ENCODE peak calls at places on chromosomes 5 and 9, in seven cellular contexts. O, Y, V, J, C, P and F are unnamed samples.

GRCh38 chr5:54758038-54758437 is 227.4 kb downstream of the ESM1 start:
- DNase-seq in O (no peak), Y (no peak), V (no peak), J (no peak), C (no peak), P (no peak), F (peak)

GRCh38 chr5:76337949-76338589 is 65.0 kb upstream of the IQGAP2 start:
- DNase-seq in O (peak), Y (peak), V (peak), J (peak), C (peak), P (peak), F (peak)

GRCh38 chr5:172674155-172674554 is 33.1 kb downstream of the NEURL1B start:
- DNase-seq in O (no peak), Y (no peak), V (no peak), J (no peak), C (no peak), P (no peak), F (no peak)

GRCh38 chr9:132365986-132366385 is 11.2 kb upstream of the SETX start:
- DNase-seq in O (no peak), Y (no peak), V (no peak), J (no peak), C (no peak), P (no peak), F (no peak)

GRCh38 chr5:122839731-122840130 is 5.7 kb upstream of the SNX24 start:
- DNase-seq in O (no peak), Y (no peak), V (no peak), J (no peak), C (no peak), P (no peak), F (no peak)

GRCh38 chr9:68869020-68869419 is 144.9 kb downstream of the PRKACG start:
- DNase-seq in O (no peak), Y (no peak), V (no peak), J (no peak), C (no peak), P (no peak), F (no peak)

GRCh38 chr5:108084105-108084504 is 297.8 kb downstream of the FBXL17 start:
- DNase-seq in O (no peak), Y (no peak), V (no peak), J (no peak), C (peak), P (no peak), F (peak)

GRCh38 chr9:98502311-98502975 is 206.3 kb downstream of the GABBR2 start:
- DNase-seq in O (no peak), Y (peak), V (no peak), J (no peak), C (no peak), P (no peak), F (no peak)

GRCh38 chr9:34185778-34186551 is 7.1 kb downstream of the UBAP1 start:
- DNase-seq in O (no peak), Y (no peak), V (peak), J (no peak), C (no peak), P (peak), F (peak)

GRCh38 chr9:37913480-37914153 is 9.7 kb upstream of the SLC25A51 start:
- DNase-seq in O (peak), Y (peak), V (peak), J (peak), C (peak), P (peak), F (peak)

GRCh38 chr5:135041145-135041587 is 7.1 kb upstream of the PITX1 start:
- DNase-seq in O (no peak), Y (no peak), V (no peak), J (no peak), C (no peak), P (no peak), F (no peak)

GRCh38 chr5:74903165-74903787 is 37.1 kb upstream of the FAM169A start:
- DNase-seq in O (no peak), Y (peak), V (peak), J (peak), C (peak), P (no peak), F (peak)

GRCh38 chr5:59187772-59188347 is 605.0 kb downstream of the RAB3C start:
- DNase-seq in O (no peak), Y (no peak), V (no peak), J (no peak), C (no peak), P (no peak), F (no peak)

GRCh38 chr5:11791777-11792176 is 112.5 kb downstream of the CTNND2 start:
- DNase-seq in O (no peak), Y (no peak), V (no peak), J (no peak), C (no peak), P (no peak), F (peak)

GRCh38 chr5:16916262-16916878 is 19.7 kb downstream of the MYO10 start:
- DNase-seq in O (no peak), Y (no peak), V (peak), J (no peak), C (no peak), P (no peak), F (no peak)

GRCh38 chr9:130931508-130932150 is 7.4 kb downstream of the FIBCD1 start:
- DNase-seq in O (peak), Y (no peak), V (no peak), J (no peak), C (no peak), P (peak), F (no peak)

GRCh38 chr5:91484662-91485061 is 101.5 kb upstream of the ARRDC3 start:
- DNase-seq in O (no peak), Y (no peak), V (no peak), J (no peak), C (no peak), P (no peak), F (no peak)

GRCh38 chr9:124618476-124618875 is 111.3 kb upstream of the NR5A1 start:
- DNase-seq in O (no peak), Y (no peak), V (no peak), J (no peak), C (no peak), P (no peak), F (no peak)

GRCh38 chr9:90433398-90433890 is 209.2 kb downstream of the DIRAS2 start:
- DNase-seq in O (no peak), Y (peak), V (no peak), J (no peak), C (no peak), P (no peak), F (no peak)

DNA sequence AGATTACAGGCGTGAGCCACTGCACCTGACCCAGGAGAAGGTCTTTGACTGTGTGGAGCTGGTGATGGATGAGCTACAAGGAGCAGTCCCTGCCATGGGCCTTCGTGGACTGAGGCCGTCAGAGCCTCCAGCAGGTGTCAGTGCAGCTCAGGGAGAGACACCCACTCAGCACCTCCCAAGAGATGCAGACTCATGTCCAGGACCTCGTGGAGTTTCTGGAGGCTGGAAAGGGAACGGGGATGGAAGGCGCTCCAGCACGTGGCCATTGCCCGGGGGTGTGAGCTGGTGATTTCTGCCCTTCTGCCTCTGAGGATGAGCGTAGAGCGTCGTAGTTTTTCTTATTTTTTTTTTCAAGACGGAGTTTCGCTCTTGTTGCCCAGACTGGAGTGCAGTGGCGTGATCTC is 9.5 kb downstream of the TOR4A start:
- DNase-seq in O (peak), Y (peak), V (peak), J (peak), C (peak), P (no peak), F (peak)
- TF ChIP-seq JUND in O (no peak), Y (no peak), V (no peak), J (no peak), C (no peak), P (no peak), F (no peak)

DNA sequence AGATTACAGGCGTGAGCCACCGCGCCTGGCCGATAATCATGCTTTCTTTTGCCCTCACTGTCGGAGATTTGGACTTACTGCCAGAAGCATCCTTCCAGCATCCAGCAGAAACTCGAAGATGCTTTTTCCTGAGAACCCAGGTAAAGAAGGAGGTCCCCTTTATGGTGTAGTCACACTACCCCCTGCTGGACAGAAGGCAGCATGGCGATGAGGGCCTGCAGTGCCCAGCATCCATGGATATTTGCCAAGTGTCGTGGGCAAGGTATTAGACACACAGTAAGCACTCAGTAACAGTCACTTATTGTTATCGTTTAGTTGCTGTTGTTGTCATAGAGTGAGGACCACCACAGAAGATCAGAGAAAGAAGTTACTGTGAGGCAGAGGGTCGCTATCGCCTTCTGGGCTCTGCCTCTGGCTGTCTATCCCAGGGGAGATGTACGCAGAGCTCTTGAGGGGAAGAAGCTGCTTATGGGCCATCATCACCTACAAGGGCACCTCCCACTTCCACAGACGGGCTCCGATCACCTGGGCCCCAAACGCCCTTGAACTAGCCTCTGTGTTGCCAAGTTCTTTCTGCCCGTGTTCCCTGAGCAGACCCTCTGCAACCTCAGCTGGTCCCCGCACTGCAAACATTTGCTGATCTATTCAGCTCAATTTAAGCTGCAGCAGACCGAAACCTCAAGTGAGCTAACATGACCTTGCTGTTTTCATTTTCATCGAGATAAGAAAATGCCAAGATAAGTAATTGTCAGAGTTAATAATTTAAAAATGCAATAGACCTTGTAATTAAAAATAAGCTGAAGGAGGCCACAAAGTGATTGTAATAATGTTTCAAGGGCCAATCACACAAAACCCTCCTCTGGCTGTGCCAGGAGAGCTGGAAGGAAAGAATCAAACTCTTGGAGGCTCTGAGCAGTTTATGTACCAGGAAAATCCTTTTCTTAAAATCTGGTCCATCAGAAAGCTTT is 23.9 kb downstream of the C5orf15 start:
- DNase-seq in O (peak), Y (peak), V (peak), J (peak), C (peak), P (no peak), F (peak)
- TF ChIP-seq JUND in O (no peak), Y (no peak), V (no peak), J (no peak), C (no peak), P (no peak), F (no peak)

DNA sequence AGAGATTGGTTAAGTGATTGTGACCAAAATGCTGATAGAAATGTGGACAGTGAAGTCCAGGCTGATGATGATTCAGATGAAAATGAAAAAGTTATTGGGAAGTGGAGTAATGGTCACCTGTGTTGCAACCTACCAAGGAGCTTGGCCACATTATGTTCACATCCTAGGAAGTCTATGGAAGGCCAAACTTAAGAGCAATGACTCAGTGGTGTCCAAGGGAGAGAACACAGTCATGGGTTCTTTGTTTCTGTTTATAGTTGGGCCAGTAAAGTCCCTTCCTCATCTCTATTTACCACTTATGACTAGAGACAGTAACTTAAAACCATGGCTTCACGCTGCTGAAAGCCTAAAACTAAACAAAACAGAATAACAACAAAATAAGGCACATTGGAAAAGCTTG is 555.3 kb upstream of the DAB2 start:
- DNase-seq in O (no peak), Y (no peak), V (no peak), J (no peak), C (no peak), P (no peak), F (no peak)
- TF ChIP-seq JUND in O (no peak), Y (no peak), V (no peak), J (no peak), C (no peak), P (no peak), F (no peak)

DNA sequence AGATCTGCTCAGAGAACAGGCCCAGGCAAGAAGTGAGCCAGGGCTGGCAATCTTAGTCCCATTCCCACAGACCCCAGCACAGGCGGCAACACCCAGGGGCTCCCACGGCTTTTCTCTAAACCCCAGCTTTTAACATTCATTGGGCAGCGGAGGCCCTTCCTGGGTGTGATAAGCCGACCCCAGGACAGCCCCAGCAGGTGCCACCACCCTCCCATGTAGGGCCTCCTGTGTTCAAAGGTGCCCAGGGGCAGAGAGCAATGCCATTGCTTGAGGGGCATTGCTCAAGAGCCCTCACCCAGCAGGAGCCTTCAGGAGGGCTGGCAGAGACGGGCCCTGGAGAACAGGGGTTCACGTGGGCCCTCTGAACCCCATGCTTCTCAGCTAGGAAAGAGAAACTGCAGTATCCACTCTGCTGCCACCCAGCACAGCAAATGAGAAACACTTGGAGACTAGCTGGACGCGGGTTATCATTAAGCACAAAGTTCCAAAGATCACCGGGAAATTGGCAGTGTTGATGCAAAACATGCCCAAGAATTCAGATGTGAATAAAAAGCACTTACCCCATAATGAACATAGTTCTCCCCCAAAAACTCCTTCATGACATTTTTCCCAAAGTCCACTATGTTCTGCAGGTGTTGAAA is 13.9 kb downstream of the IPPK start:
- DNase-seq in O (no peak), Y (no peak), V (no peak), J (no peak), C (no peak), P (no peak), F (no peak)
- TF ChIP-seq JUND in O (no peak), Y (no peak), V (no peak), J (no peak), C (no peak), P (no peak), F (no peak)

GRCh38 chr9:2621678-2622360 is at the start of gene VLDLR:
- DNase-seq in O (peak), Y (peak), V (no peak), J (no peak), C (peak), P (no peak), F (no peak)
- TF ChIP-seq JUND in O (no peak), Y (no peak), V (no peak), J (no peak), C (no peak), P (no peak), F (no peak)

DNA sequence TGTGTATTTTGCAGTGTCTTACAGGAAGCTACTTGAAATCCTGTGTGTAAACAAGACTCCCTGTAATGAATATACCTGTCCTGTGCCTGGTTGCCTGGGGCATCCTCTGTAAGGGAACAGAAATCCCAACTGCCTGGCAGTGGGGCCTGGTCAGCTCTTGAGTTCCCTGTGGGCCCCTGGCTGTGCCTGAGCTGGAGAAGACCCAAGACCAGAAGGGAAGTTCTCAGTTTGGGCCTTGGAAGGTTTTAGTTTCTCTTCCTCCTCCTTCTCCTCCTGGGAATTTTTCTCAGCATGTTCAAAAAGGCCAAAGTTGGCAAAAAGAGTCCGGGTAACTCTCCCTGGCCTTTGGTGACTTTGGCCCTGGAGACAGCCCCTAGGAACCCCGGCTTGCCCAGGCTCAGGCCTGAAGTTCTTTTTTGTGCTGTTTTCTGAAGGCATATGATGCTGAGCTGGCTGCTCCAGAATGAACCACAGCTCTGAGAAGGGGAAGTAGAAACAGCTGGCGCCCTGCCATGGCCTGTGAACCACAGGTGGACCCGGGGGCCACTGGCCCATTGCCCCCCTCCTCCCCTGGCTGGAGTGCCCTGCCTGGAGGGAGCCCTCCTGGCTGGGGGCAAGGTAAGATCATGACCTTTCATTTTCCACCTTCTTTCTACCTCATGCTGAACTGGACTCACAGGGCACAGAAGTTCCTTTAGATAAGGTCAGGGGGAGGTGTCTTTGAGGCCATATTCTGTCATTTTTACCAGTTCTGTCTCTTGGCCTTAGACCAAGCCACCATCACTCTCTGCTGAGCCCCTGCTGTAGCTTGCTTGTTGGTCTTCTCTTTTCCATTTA is 5.8 kb downstream of the TMEM268 start:
- DNase-seq in O (peak), Y (no peak), V (no peak), J (no peak), C (no peak), P (peak), F (peak)
- TF ChIP-seq JUND in O (no peak), Y (no peak), V (no peak), J (no peak), C (no peak), P (no peak), F (no peak)

DNA sequence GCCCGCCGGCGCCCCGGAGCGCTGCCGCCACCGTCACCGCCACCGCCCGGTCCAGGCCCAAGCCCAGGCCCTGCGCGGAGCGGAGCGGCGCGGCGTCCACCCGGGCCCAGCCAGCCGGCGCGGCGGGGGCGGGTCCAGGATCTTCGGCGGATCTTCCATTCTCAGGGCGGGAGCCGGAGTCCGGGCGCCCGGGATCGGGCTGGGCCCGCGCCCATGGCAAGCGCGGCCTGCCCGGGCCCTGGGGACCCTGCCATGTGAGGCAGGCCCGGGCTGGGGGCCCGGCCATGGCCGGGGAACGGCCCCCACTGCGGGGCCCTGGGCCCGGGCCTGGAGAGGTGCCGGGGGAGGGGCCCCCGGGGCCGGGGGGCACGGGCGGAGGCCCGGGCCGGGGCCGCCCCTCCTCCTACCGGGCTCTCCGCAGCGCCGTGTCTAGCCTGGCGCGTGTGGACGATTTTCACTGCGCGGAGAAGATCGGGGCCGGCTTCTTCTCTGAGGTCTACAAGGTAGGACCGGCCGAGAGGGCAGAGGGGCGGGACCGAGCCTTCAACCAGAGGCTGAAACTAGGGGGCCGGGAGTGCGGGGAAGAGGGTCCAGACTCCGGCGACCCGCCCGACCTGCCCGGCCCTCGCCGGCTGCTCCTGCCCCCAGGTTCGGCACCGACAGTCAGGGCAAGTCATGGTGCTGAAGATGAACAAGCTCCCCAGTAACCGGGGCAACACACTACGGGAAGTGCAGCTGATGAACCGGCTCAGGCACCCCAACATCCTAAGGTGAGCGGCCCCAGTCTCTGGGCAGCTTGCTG is 475 bp downstream of the TESK1 start:
- DNase-seq in O (peak), Y (peak), V (no peak), J (no peak), C (peak), P (no peak), F (no peak)
- TF ChIP-seq JUND in O (no peak), Y (no peak), V (no peak), J (no peak), C (no peak), P (no peak), F (no peak)

DNA sequence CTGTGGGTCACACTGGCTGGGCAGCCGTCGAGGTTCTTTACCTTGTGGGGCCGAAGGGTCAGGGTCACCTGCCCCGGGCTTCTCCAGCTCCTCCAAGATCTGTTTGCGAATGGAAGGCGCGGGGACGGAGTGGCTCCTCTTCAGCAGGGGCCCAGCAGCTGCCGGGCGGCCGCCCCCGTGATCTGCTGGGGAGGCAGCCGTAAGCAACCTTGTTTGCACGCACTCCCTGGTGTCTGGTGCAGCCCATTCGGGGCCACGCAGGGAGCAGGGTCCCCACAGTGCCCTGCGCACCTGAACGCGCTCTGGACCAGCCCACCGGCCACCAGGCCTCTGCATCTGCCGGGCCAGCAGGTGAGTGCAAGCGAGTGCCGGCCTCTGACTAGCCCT is 34.9 kb downstream of the PNPLA7 start:
- DNase-seq in O (no peak), Y (no peak), V (no peak), J (no peak), C (no peak), P (no peak), F (no peak)
- TF ChIP-seq JUND in O (no peak), Y (no peak), V (no peak), J (no peak), C (no peak), P (no peak), F (no peak)